ENCODE peak calls at places on chromosome 20, in six cellular contexts. R is IMR-90, Z is neuronal stem cell, J is H1, D is H9, S is mesenchymal stem cell. W is an unnamed sample.

GRCh38 chr20:45365444-45365970 is 2.6 kb downstream of the SYS1 start:
- DNase-seq in R (no peak), Z (no peak), J (no peak), D (peak; percentile 9), S (no peak), W (no peak)

GRCh38 chr20:62051166-62051900 is 14.3 kb downstream of the TAF4 start:
- DNase-seq in R (no peak), Z (no peak), J (no peak), D (no peak), S (no peak), W (no peak)

GRCh38 chr20:63441136-63441776 is 31.2 kb downstream of the KCNQ2 start:
- DNase-seq in R (no peak), Z (no peak), J (no peak), D (no peak), S (no peak), W (no peak)

GRCh38 chr20:24489193-24489592 is 19.8 kb downstream of the SYNDIG1 start:
- DNase-seq in R (no peak), Z (no peak), J (no peak), D (no peak), S (no peak), W (no peak)

GRCh38 chr20:32635764-32636163 is 38.0 kb downstream of the C20orf203 start:
- DNase-seq in R (peak; percentile 19), Z (no peak), J (no peak), D (no peak), S (no peak), W (no peak)

GRCh38 chr20:57659131-57659788 is 39.0 kb upstream of the ZBP1 start:
- DNase-seq in R (no peak), Z (no peak), J (no peak), D (peak; percentile 24), S (no peak), W (no peak)

GRCh38 chr20:37247547-37247946 is 14.1 kb downstream of the GHRH start:
- DNase-seq in R (no peak), Z (no peak), J (no peak), D (no peak), S (no peak), W (no peak)

GRCh38 chr20:32528291-32528891 is 56.7 kb downstream of the NOL4L start:
- DNase-seq in R (no peak), Z (no peak), J (no peak), D (no peak), S (no peak), W (no peak)

GRCh38 chr20:58599966-58600365 is 51.1 kb upstream of the STX16 start:
- DNase-seq in R (no peak), Z (no peak), J (no peak), D (no peak), S (no peak), W (no peak)

GRCh38 chr20:21396045-21396893 is 1.1 kb downstream of the NKX2-4 start:
- DNase-seq in R (no peak), Z (no peak), J (no peak), D (no peak), S (no peak), W (peak; percentile 56)

GRCh38 chr20:61635721-61636455 is 383.8 kb downstream of the CDH4 start:
- DNase-seq in R (no peak), Z (no peak), J (no peak), D (no peak), S (no peak), W (no peak)

GRCh38 chr20:63129991-63130653 is 85.8 kb downstream of the YTHDF1 start:
- DNase-seq in R (no peak), Z (no peak), J (no peak), D (peak; percentile 31), S (no peak), W (peak; percentile 7)

GRCh38 chr20:32227744-32228688 is 20.3 kb downstream of the POFUT1 start:
- DNase-seq in R (no peak), Z (no peak), J (no peak), D (no peak), S (peak; percentile 43), W (peak; percentile 50)

GRCh38 chr20:5316188-5317158 is at the start of gene PROKR2:
- DNase-seq in R (no peak), Z (peak; percentile 61), J (peak; percentile 17), D (peak; percentile 82), S (peak; percentile 4), W (peak; percentile 78)

GRCh38 chr20:54108394-54108643 is 37.9 kb upstream of the BCAS1 start:
- DNase-seq in R (no peak), Z (no peak), J (no peak), D (no peak), S (no peak), W (no peak)

GRCh38 chr20:1005452-1006027 is 3.4 kb upstream of the RSPO4 start:
- DNase-seq in R (peak; percentile 24), Z (peak; percentile 35), J (peak; percentile 34), D (peak; percentile 85), S (no peak), W (peak; percentile 94)

GRCh38 chr20:9409981-9410380 is 104.4 kb upstream of the LAMP5 start:
- DNase-seq in R (peak; percentile 94), Z (no peak), J (no peak), D (no peak), S (peak; percentile 85), W (peak; percentile 67)

GRCh38 chr20:9409352-9409751 is 105.0 kb upstream of the LAMP5 start:
- DNase-seq in R (peak; percentile 60), Z (no peak), J (no peak), D (no peak), S (peak; percentile 19), W (no peak)

GRCh38 chr20:9411833-9412232 is 102.6 kb upstream of the LAMP5 start:
- DNase-seq in R (no peak), Z (no peak), J (no peak), D (no peak), S (no peak), W (no peak)

GRCh38 chr20:9407805-9408421 is 106.5 kb upstream of the LAMP5 start:
- DNase-seq in R (peak; percentile 78), Z (peak; percentile 68), J (peak; percentile 7), D (peak; percentile 63), S (peak; percentile 77), W (peak; percentile 76)

GRCh38 chr20:9408422-9409300 is 105.7 kb upstream of the LAMP5 start:
- DNase-seq in R (peak; percentile 75), Z (no peak), J (no peak), D (no peak), S (peak; percentile 58), W (no peak)
- H2BK15ac ChIP-seq in R (no peak overlapping the region), Z (no peak overlapping the region), J (no peak overlapping the region), D (no peak overlapping the region), S (no peak overlapping the region), W (no peak overlapping the region)

DNA sequence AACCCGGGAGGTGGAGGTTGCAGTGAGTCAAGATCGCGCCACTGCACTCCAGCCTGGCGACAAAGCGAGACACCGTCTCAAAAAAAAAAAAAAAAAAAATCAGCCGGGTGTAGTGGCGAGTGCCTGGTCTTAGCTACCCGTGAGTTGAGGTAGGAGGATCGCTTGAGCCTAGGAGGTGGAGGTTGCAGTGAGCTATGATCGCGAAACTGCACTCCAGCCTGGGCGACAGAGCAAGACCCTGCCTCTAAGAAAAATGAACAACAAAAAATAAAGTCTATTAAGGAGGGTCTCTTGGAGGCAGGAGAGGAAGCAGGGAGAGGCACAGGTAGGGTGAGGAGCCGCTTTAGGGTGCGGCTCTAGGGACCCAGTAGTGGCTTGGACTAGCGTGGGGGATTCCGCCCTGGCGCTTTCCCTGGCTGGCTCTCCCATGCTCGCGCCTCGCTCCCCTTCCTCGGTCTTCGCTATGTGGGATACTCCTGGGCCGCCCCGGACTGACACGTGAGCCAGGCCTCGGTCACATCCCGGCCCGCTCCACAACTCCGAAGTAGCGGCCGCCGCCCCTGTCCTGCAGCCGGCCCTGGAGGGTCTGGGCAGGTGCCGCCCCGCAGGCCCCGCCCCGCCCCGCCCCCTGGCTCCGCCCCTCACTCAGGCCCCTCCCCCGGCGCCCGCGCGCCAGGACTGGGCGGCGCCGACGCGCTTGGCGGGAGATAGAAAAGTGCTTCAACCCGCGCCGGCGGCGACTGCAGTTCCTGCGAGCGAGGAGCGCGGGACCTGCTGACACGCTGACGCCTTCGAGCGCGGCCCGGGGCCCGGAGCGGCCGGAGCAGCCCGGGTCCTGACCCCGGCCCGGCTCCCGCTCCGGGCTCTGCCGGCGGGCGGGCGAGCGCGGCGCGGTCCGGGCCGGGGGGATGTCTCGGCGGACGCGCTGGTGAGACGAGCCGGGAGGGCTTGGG is at the start of gene MYBL2:
- DNase-seq in R (peak; percentile 45), Z (peak; percentile 73), J (peak; percentile 29), D (peak; percentile 87), S (peak; percentile 63), W (peak; percentile 85)
- H2BK120ac ChIP-seq in R (no peak within 1 kb of the TSS), Z (no peak within 1 kb of the TSS), J (no peak within 1 kb of the TSS), D (no peak within 1 kb of the TSS), S (no peak within 1 kb of the TSS), W (peak within 1 kb of the TSS; percentile 3)

GRCh38 chr20:19129306-19129705 is 83.1 kb upstream of the SLC24A3 start:
- DNase-seq in R (no peak), Z (no peak), J (no peak), D (no peak), S (no peak), W (no peak)
- H2BK15ac ChIP-seq in R (no peak overlapping the region), Z (no peak overlapping the region), J (no peak overlapping the region), D (no peak overlapping the region), S (no peak overlapping the region), W (no peak overlapping the region)

GRCh38 chr20:51208162-51208561 is 185.3 kb upstream of the KCNG1 start:
- DNase-seq in R (no peak), Z (no peak), J (no peak), D (peak; percentile 20), S (no peak), W (no peak)
- H2BK120ac ChIP-seq in R (no peak overlapping the region), Z (no peak overlapping the region), J (no peak overlapping the region), D (no peak overlapping the region), S (no peak overlapping the region), W (no peak overlapping the region)